ENCODE peak calls at places on chromosomes 3 and 15, in four cellular contexts. G is keratinocyte; B is CD8-positive, alpha-beta memory T cell; I is CD4-positive, CD25-positive, alpha-beta regulatory T cell. P is an unnamed sample.
A peak's percentile ranks its signal among the peaks of the same experiment; 100 is the strongest.

GRCh38 chr15:36136054-36136453 is 443.4 kb upstream of the CDIN1 start:
- DNase-seq in B (no peak), G (no peak), I (no peak), P (no peak)

GRCh38 chr3:137769321-137770065 is 5.4 kb downstream of the SOX14 start:
- DNase-seq in B (no peak), I (no peak), G (no peak), P (no peak)

GRCh38 chr3:11626084-11626463 is 17.6 kb downstream of the VGLL4 start:
- DNase-seq in B (no peak), G (no peak), I (no peak), P (no peak)

GRCh38 chr15:89898146-89898545 is 4.4 kb upstream of the AP3S2 start:
- DNase-seq in I (no peak), G (no peak), B (no peak), P (no peak)

GRCh38 chr15:90561344-90562244 is 31.9 kb downstream of the CRTC3 start:
- DNase-seq in B (no peak), I (peak; percentile 64), G (no peak), P (no peak)

GRCh38 chr3:188687389-188687788 is 484.4 kb upstream of the TPRG1 start:
- DNase-seq in B (no peak), G (no peak), I (no peak), P (no peak)

GRCh38 chr3:42101481-42101880 is 10.3 kb downstream of the TRAK1 start:
- DNase-seq in B (no peak), I (no peak), G (no peak), P (no peak)

GRCh38 chr3:71309342-71309741 is 274.2 kb downstream of the FOXP1 start:
- DNase-seq in I (peak; percentile 42), G (no peak), B (no peak), P (no peak)

GRCh38 chr15:89197503-89197971 is 23.8 kb downstream of the RLBP1 start:
- DNase-seq in B (no peak), I (no peak), G (no peak), P (no peak)

GRCh38 chr3:143358155-143358792 is 238.7 kb downstream of the CHST2 start:
- DNase-seq in B (no peak), G (no peak), I (no peak), P (no peak)

GRCh38 chr3:128069271-128069670 is 17.0 kb downstream of the SEC61A1 start:
- DNase-seq in B (no peak), I (no peak), G (no peak), P (no peak)

GRCh38 chr15:43868412-43868811 is 41.6 kb downstream of the WDR76 start:
- DNase-seq in B (no peak), G (no peak), I (no peak), P (no peak)

GRCh38 chr15:80999623-81000036 is 1.1 kb upstream of the TLNRD1 start:
- DNase-seq in G (no peak), I (peak; percentile 53), B (peak; percentile 49), P (peak; percentile 60)

GRCh38 chr3:2536575-2536974 is 437.9 kb downstream of the CNTN4 start:
- DNase-seq in I (no peak), G (no peak), B (no peak), P (no peak)

GRCh38 chr3:161107311-161107710 is 2.2 kb upstream of the B3GALNT1 start:
- DNase-seq in G (no peak), B (no peak), I (no peak), P (no peak)

GRCh38 chr3:132432639-132433038 is 15.3 kb downstream of the DNAJC13 start:
- DNase-seq in G (no peak), I (peak; percentile 4), B (no peak), P (no peak)

GRCh38 chr3:128613083-128613829 is 37.4 kb downstream of the RPN1 start:
- DNase-seq in B (no peak), I (no peak), G (no peak), P (no peak)

GRCh38 chr15:88897142-88897455 is 1.8 kb upstream of the HAPLN3 start:
- DNase-seq in I (no peak), B (no peak), G (no peak), P (no peak)

GRCh38 chr3:194840661-194841514 is 155.2 kb downstream of the FAM43A start:
- DNase-seq in G (no peak), I (no peak), B (no peak), P (no peak)

GRCh38 chr3:186283651-186284445 is 78.2 kb downstream of the DGKG start:
- DNase-seq in G (no peak), I (no peak), B (no peak), P (no peak)

GRCh38 chr15:67100808-67101581 is 35.6 kb downstream of the SMAD3 start:
- DNase-seq in B (no peak), I (peak; percentile 54), G (no peak), P (no peak)

GRCh38 chr15:101358895-101359294 is 63.8 kb upstream of the SNRPA1 start:
- DNase-seq in G (peak; percentile 99), I (no peak), B (no peak), P (no peak)

GRCh38 chr3:129657261-129658046 is 51.0 kb upstream of the PLXND1 start:
- DNase-seq in I (no peak), G (no peak), B (no peak), P (no peak)

GRCh38 chr3:129661766-129662165 is 55.3 kb upstream of the PLXND1 start:
- DNase-seq in I (no peak), G (no peak), B (no peak), P (no peak)

GRCh38 chr3:129656659-129657247 is 50.3 kb upstream of the PLXND1 start:
- DNase-seq in G (no peak), B (no peak), I (no peak), P (no peak)

GRCh38 chr3:129655326-129655725 is 48.9 kb upstream of the PLXND1 start:
- DNase-seq in I (no peak), G (no peak), B (no peak), P (no peak)

GRCh38 chr3:129658156-129658843 is 51.8 kb upstream of the PLXND1 start:
- DNase-seq in I (no peak), G (no peak), B (no peak), P (no peak)
- H3K4me1 ChIP-seq in I (peaks cover 4% of the 10 kb centered on the region), G (peaks cover 43% of the 10 kb centered on the region), B (no peaks in the 10 kb centered on the region), P (no peaks in the 10 kb centered on the region)

DNA sequence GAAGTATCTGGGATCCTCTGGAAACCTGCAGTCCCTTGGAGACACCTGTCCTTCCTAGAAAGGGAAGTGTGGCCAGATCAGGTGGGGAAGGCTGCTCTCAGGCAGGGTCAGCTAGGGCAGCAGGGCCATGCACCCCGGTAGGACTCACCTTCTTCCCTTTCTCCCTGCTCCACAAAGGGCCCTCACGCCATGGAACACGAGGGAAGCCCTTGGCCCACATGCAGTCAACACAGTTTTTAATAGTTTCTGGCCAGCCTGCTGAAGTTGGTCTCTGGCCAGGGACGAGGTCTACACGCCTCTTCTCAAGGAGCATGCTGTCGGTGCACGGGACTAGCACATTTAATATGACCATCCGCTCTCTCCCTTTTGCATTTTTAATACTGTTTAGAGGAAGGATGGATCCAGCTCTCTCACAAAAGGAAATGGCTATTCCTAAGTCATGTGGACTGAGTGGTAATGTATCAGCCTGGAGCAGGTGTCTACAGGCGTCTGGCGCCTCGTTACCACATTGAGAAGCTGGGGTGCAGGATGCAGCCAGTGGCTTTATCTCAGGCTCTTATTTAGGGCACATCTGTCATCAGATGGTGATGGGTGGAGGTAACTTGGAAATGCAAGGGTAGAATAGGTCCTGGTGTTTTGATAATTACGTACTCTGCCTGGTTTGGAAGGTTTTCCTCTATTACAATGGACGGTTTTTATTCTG is 153.9 kb downstream of the KLF13 start:
- DNase-seq in B (no peak), I (no peak), G (no peak), P (peak; percentile 40)
- H3K4me3 ChIP-seq in B (no peak overlapping the region), I (no peak overlapping the region), G (no peak overlapping the region), P (no peak overlapping the region)

GRCh38 chr3:149512073-149512782 is 37.7 kb downstream of the TM4SF4 start:
- DNase-seq in G (no peak), B (no peak), I (peak; percentile 22), P (peak; percentile 83)

GRCh38 chr3:149515242-149515641 is 40.7 kb downstream of the TM4SF4 start:
- DNase-seq in G (no peak), B (no peak), I (no peak), P (no peak)

GRCh38 chr3:149516920-149517319 is 42.4 kb downstream of the TM4SF4 start:
- DNase-seq in G (no peak), B (no peak), I (no peak), P (no peak)

GRCh38 chr3:149511040-149511626 is 36.6 kb downstream of the TM4SF4 start:
- DNase-seq in G (no peak), I (no peak), B (no peak), P (no peak)

DNA sequence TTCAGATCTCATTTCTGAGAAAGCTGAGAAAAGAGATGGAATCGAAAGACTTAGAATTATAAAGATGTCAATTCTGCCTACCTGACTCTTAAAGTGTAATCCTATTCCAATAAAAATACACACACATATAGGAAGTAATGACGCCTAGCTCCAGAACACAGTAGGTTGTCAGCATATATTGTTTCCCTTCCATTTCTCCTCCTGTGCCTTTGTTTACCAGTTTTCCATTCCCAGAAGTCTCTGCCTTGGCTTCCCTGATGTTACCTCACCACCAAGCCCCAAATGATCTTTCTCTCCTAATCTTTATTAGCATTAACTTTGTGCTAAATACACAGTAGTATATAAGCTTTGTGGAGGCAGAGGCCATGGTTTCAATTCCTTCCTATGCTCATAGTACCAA is 40.0 kb downstream of the TM4SF4 start:
- DNase-seq in G (no peak), I (no peak), B (no peak), P (no peak)
- H3K27ac ChIP-seq in G (no peak overlapping the region), I (no peak overlapping the region), B (no peak overlapping the region), P (no peak overlapping the region)

GRCh38 chr15:40246496-40247275 is 7.8 kb downstream of the PAK6 start:
- DNase-seq in B (no peak), I (no peak), G (no peak), P (peak; percentile 36)

GRCh38 chr15:40243126-40243810 is 4.4 kb downstream of the PAK6 start:
- DNase-seq in I (no peak), B (no peak), G (no peak), P (no peak)

GRCh38 chr15:40244961-40245523 is 6.2 kb downstream of the PAK6 start:
- DNase-seq in B (no peak), I (no peak), G (no peak), P (no peak)

GRCh38 chr15:40247406-40247971 is 8.6 kb downstream of the PAK6 start:
- DNase-seq in I (no peak), G (no peak), B (no peak), P (no peak)

GRCh38 chr15:40245666-40246065 is 6.8 kb downstream of the PAK6 start:
- DNase-seq in I (no peak), B (no peak), G (no peak), P (no peak)
- H3K4me1 ChIP-seq in I (no peaks in the 10 kb centered on the region), B (no peaks in the 10 kb centered on the region), G (peaks cover 80% of the 10 kb centered on the region), P (no peaks in the 10 kb centered on the region)

GRCh38 chr3:138950006-138950644 is 3.1 kb downstream of the FOXL2NB start:
- DNase-seq in I (peak; percentile 11), B (no peak), G (no peak), P (no peak)
- H3K4me3 ChIP-seq in I (no peak overlapping the region), B (no peak overlapping the region), G (peak overlapping the region; percentile 17), P (peak overlapping the region; percentile 31)